ENCODE peak calls at places on chromosomes 5 and 9, in six cellular contexts. G is stimulated activated CD8-positive, alpha-beta memory T cell treated with anti-CD3 and anti-CD28 coated beads, Interleukin-12 subunit alpha, Interleukin-12 subunit beta, amount 100 ng/mL, for 1 hour; M is M059J; F is stimulated activated CD4-positive, alpha-beta T cell treated with anti-CD3 and anti-CD28 coated beads, TNF-alpha, amount 100 ng/mL, for 4 hours; A is left cardiac atrium; I is heart left ventricle. O is an unnamed sample.

GRCh38 chr9:4894076-4894475 is 91.0 kb upstream of the JAK2 start:
- DNase-seq in F (no peak), G (no peak), M (no peak), A (no peak), I (no peak), O (peak)

GRCh38 chr5:89313804-89314588 is 431.0 kb upstream of the MEF2C start:
- DNase-seq in M (peak), I (no peak), A (no peak), F (no peak), G (no peak), O (peak)

GRCh38 chr9:98931990-98932389 is 11.7 kb upstream of the COL15A1 start:
- DNase-seq in A (no peak), I (no peak), M (no peak), G (no peak), F (no peak), O (no peak)

GRCh38 chr9:112248722-112249121 is 73.6 kb upstream of the SUSD1 start:
- DNase-seq in A (no peak), I (no peak), M (no peak), G (no peak), F (no peak), O (peak)

GRCh38 chr9:98760231-98760630 is 36.1 kb downstream of the ANKS6 start:
- DNase-seq in F (no peak), I (no peak), M (no peak), A (no peak), G (no peak), O (no peak)

GRCh38 chr9:108162664-108163063 is 673.1 kb upstream of the KLF4 start:
- DNase-seq in M (peak), F (no peak), G (no peak), I (no peak), A (no peak), O (peak)

GRCh38 chr5:96338624-96339023 is 94.4 kb downstream of the PCSK1 start:
- DNase-seq in A (peak), G (no peak), M (peak), F (no peak), I (no peak), O (no peak)

GRCh38 chr9:100670719-100671118 is 92.8 kb downstream of the CAVIN4 start:
- DNase-seq in I (no peak), M (no peak), A (no peak), F (no peak), G (no peak), O (no peak)

GRCh38 chr9:79408200-79408599 is 163.6 kb upstream of the TLE4 start:
- DNase-seq in G (no peak), M (peak), F (no peak), I (no peak), A (no peak), O (no peak)

GRCh38 chr5:72301557-72301956 is 18.5 kb downstream of the MRPS27 start:
- DNase-seq in M (no peak), G (no peak), I (no peak), A (no peak), F (no peak), O (no peak)

GRCh38 chr5:6737043-6737941 is 24.1 kb downstream of the TENT4A start:
- DNase-seq in A (no peak), G (no peak), F (no peak), M (no peak), I (no peak), O (no peak)

GRCh38 chr9:15370496-15371464 is 51.9 kb upstream of the SNAPC3 start:
- DNase-seq in A (no peak), I (no peak), F (no peak), M (peak), G (no peak), O (no peak)

GRCh38 chr5:168086104-168086610 is 205.3 kb upstream of the WWC1 start:
- DNase-seq in I (no peak), F (no peak), M (peak), A (no peak), G (no peak), O (peak)

GRCh38 chr5:7776442-7776841 is 74.5 kb downstream of the CFAP90 start:
- DNase-seq in F (no peak), I (no peak), G (no peak), M (no peak), A (no peak), O (no peak)

GRCh38 chr9:136444102-136444501 is 4.5 kb upstream of the INPP5E start:
- DNase-seq in I (no peak), M (no peak), A (no peak), F (no peak), G (no peak), O (no peak)

GRCh38 chr5:56302027-56302426 is 68.9 kb upstream of the ANKRD55 start:
- DNase-seq in M (peak), I (no peak), A (no peak), G (no peak), F (no peak), O (no peak)

GRCh38 chr5:905139-905642 is 12.5 kb downstream of the TRIP13 start:
- DNase-seq in F (no peak), M (no peak), I (no peak), G (no peak), A (no peak), O (no peak)

GRCh38 chr5:160188151-160188967 is 40.9 kb upstream of the FABP6 start:
- DNase-seq in M (peak), A (peak), G (no peak), F (no peak), I (peak), O (no peak)

GRCh38 chr5:137486707-137487106 is 12.4 kb downstream of the SPOCK1 start:
- DNase-seq in G (no peak), M (peak), I (no peak), F (no peak), A (peak), O (no peak)

GRCh38 chr9:127773981-127774380 is 4.5 kb downstream of the SH2D3C start:
- DNase-seq in M (no peak), I (no peak), A (no peak), G (no peak), F (no peak), O (no peak)

GRCh38 chr5:116824751-116825438 is 250.3 kb upstream of the SEMA6A start:
- DNase-seq in G (no peak), F (no peak), I (no peak), A (no peak), M (no peak), O (peak)

GRCh38 chr5:136011427-136012001 is 17.3 kb upstream of the TGFBI start:
- DNase-seq in M (peak), I (no peak), G (no peak), F (no peak), A (no peak), O (peak)